ENCODE peak calls at places on chromosomes 16 and 17, in seven cellular contexts. H is GM23338, F is lung, X is mammary epithelial cell, B is Peyer's patch, J is left lung, M is Caco-2. Y is an unnamed sample. For H3K4me1, the result is how much of the 10 kb centered on the place peaks cover.

GRCh38 chr17:68600881-68601564 is at the start of gene FAM20A:
- DNase-seq in H (peak), F (peak), X (no peak), B (peak), J (peak), M (no peak), Y (no peak)

GRCh38 chr16:69150146-69150865 is 17.9 kb downstream of the UTP4 start:
- DNase-seq in H (peak), F (peak), X (peak), B (no peak), J (no peak), M (peak), Y (no peak)

GRCh38 chr17:30363715-30364202 is 15.0 kb upstream of the CPD start:
- DNase-seq in H (no peak), F (peak), X (peak), B (no peak), J (no peak), M (no peak), Y (no peak)

GRCh38 chr16:18932243-18932997 is 6.2 kb upstream of the SMG1 start:
- DNase-seq in H (no peak), F (no peak), X (peak), B (no peak), J (no peak), M (no peak), Y (no peak)

GRCh38 chr17:59668816-59669215 is 38.4 kb downstream of the PTRH2 start:
- DNase-seq in H (no peak), F (no peak), X (peak), B (no peak), J (no peak), M (no peak), Y (no peak)

GRCh38 chr16:17026600-17027242 is 444.0 kb downstream of the XYLT1 start:
- DNase-seq in H (no peak), F (no peak), X (no peak), B (no peak), J (no peak), M (no peak), Y (no peak)

GRCh38 chr16:15770107-15770506 is 86.7 kb downstream of the MYH11 start:
- DNase-seq in H (no peak), F (no peak), X (no peak), B (no peak), J (no peak), M (no peak), Y (peak)

GRCh38 chr17:27240802-27241155 is 53.1 kb upstream of the WSB1 start:
- DNase-seq in H (no peak), F (no peak), X (no peak), B (no peak), J (no peak), M (no peak), Y (no peak)

GRCh38 chr17:20291853-20292252 is 175.5 kb downstream of the LGALS9B start:
- DNase-seq in H (no peak), F (no peak), X (no peak), B (no peak), J (no peak), M (no peak), Y (no peak)

GRCh38 chr17:83070800-83071341 is 8.5 kb upstream of the METRNL start:
- DNase-seq in H (no peak), F (no peak), X (no peak), B (no peak), J (no peak), M (no peak), Y (no peak)

GRCh38 chr17:50560185-50560824 is at the start of gene CACNA1G:
- DNase-seq in H (peak), F (peak), X (peak), B (peak), J (peak), M (peak), Y (peak)

GRCh38 chr16:4970010-4970409 is 11.9 kb downstream of the SEC14L5 start:
- DNase-seq in H (peak), F (no peak), X (no peak), B (no peak), J (no peak), M (no peak), Y (no peak)

GRCh38 chr17:9018731-9019130 is 2.6 kb upstream of the NTN1 start:
- DNase-seq in H (no peak), F (no peak), X (no peak), B (no peak), J (no peak), M (no peak), Y (peak)

GRCh38 chr17:42345396-42346078 is 42.7 kb downstream of the STAT3 start:
- DNase-seq in H (no peak), F (no peak), X (no peak), B (no peak), J (no peak), M (no peak), Y (no peak)

GRCh38 chr16:73396556-73396955 is 348.6 kb upstream of the ZFHX3 start:
- DNase-seq in H (no peak), F (no peak), X (no peak), B (no peak), J (no peak), M (no peak), Y (no peak)

GRCh38 chr17:19384723-19385391 is 2.1 kb downstream of the MFAP4 start:
- DNase-seq in H (peak), F (peak), X (no peak), B (no peak), J (peak), M (no peak), Y (peak)

GRCh38 chr16:56247808-56248207 is 56.5 kb downstream of the GNAO1 start:
- DNase-seq in H (no peak), F (no peak), X (no peak), B (no peak), J (no peak), M (no peak), Y (no peak)

GRCh38 chr16:29963021-29963743 is 1.3 kb downstream of the TMEM219 start:
- DNase-seq in H (no peak), F (no peak), X (no peak), B (no peak), J (peak), M (no peak), Y (no peak)

GRCh38 chr17:66942453-66943264 is 21.8 kb upstream of the CACNG4 start:
- DNase-seq in H (no peak), F (no peak), X (no peak), B (no peak), J (no peak), M (no peak), Y (no peak)

GRCh38 chr17:15083225-15083624 is 181.9 kb downstream of the PMP22 start:
- DNase-seq in H (no peak), F (no peak), X (no peak), B (no peak), J (no peak), M (no peak), Y (no peak)

GRCh38 chr16:14564881-14565687 is 65.0 kb downstream of the PARN start:
- DNase-seq in H (no peak), F (no peak), X (peak), B (no peak), J (no peak), M (no peak), Y (no peak)

GRCh38 chr17:19284005-19284959 is 47.1 kb downstream of the EPN2 start:
- DNase-seq in H (no peak), F (no peak), X (no peak), B (no peak), J (no peak), M (no peak), Y (no peak)

GRCh38 chr17:5837055-5837491 is 233.1 kb upstream of the WSCD1 start:
- DNase-seq in H (no peak), F (no peak), X (peak), B (no peak), J (no peak), M (no peak), Y (no peak)

GRCh38 chr16:82071421-82071820 is 36.4 kb downstream of the HSD17B2 start:
- DNase-seq in H (no peak), F (no peak), X (peak), B (no peak), J (no peak), M (no peak), Y (no peak)

GRCh38 chr17:42313773-42314566 is 25.7 kb downstream of the STAT5A start:
- DNase-seq in H (no peak), F (no peak), X (peak), B (no peak), J (no peak), M (no peak), Y (no peak)

GRCh38 chr17:11319894-11320293 is 78.9 kb downstream of the SHISA6 start:
- DNase-seq in H (no peak), F (no peak), X (no peak), B (no peak), J (no peak), M (no peak), Y (no peak)

GRCh38 chr17:67574658-67575293 is 143.0 kb upstream of the NOL11 start:
- DNase-seq in H (no peak), F (no peak), X (no peak), B (no peak), J (no peak), M (no peak), Y (no peak)

GRCh38 chr17:35433075-35433894 is 985 bp upstream of the SLFN12 start:
- DNase-seq in H (peak), F (peak), X (peak), B (no peak), J (peak), M (peak), Y (peak)

GRCh38 chr17:17568772-17569195 is 22.7 kb downstream of the PEMT start:
- DNase-seq in H (peak), F (peak), X (peak), B (peak), J (peak), M (peak), Y (no peak)

GRCh38 chr16:75626806-75627205 is 3.7 kb upstream of the ADAT1 start:
- DNase-seq in H (no peak), F (no peak), X (no peak), B (no peak), J (no peak), M (no peak), Y (no peak)

GRCh38 chr17:47694018-47694817 is at the start of gene TBKBP1:
- DNase-seq in H (peak), F (no peak), X (no peak), B (peak), J (peak), M (peak), Y (no peak)

GRCh38 chr17:38783227-38783626 is 16.1 kb downstream of the PIP4K2B start:
- DNase-seq in H (peak), F (no peak), X (no peak), B (no peak), J (no peak), M (no peak), Y (no peak)

DNA sequence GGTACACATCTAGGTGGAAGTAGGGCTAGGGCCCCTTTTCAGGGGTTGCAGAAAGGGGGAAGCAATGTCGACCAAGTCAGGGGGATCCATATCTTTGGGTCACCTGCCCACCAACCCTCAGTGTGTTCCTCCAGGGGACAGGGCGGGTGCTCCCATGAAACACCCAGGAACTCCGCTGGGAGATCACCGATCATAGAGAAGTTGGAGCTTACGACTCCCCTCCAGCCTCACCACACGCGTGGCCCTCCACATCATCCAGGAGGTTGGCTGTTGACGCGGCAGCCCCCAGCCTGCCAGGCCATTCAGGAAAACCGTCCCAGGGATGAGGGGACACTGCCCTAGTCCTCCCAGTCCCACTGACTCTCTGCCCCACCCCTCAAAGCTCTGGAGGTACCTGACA is 17.3 kb upstream of the MRPS23 start:
- DNase-seq in H (no peak), F (no peak), X (no peak), B (no peak), J (no peak), M (no peak), Y (no peak)
- H3K4me1 ChIP-seq in H (under half), F (under half), X (under half), B (under half), J (under half), M (under half), Y (under half)

DNA sequence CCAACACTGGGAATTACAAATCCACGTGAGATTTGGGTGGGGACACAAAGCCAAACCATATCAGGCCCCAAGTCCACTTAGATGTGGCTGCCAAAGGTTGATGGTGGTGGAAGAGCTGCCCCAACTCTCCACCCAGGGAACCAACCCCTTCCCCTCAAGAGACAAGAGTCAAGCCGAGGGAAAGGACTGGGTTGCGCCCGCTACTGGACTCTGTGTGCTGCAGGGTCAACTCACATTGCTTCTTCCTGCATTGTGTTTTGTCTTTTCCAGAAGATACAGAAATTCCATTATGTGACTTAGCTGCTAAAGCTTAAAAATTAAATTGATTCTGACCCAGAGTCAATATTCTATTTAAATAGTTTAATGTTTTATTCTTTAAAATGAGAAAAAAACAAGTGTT is 58.5 kb downstream of the ADAMTS18 start:
- DNase-seq in H (peak), F (no peak), X (no peak), B (no peak), J (no peak), M (no peak), Y (no peak)
- TF ChIP-seq CTCF in H (peak), F (no peak), X (no peak), B (no peak), J (no peak), M (peak), Y (no peak)

GRCh38 chr17:45130640-45131293 is 1.5 kb downstream of the PLCD3 start:
- DNase-seq in H (no peak), F (no peak), X (no peak), B (no peak), J (peak), M (no peak), Y (no peak)

GRCh38 chr17:45132302-45132568 is at the start of gene PLCD3:
- DNase-seq in H (no peak), F (no peak), X (no peak), B (no peak), J (no peak), M (no peak), Y (no peak)

GRCh38 chr17:45132569-45133463 is 501 bp upstream of the PLCD3 start:
- DNase-seq in H (peak), F (peak), X (peak), B (peak), J (peak), M (peak), Y (peak)

GRCh38 chr17:45131294-45131615 is 1.1 kb downstream of the PLCD3 start:
- DNase-seq in H (no peak), F (no peak), X (no peak), B (no peak), J (peak), M (no peak), Y (no peak)

DNA sequence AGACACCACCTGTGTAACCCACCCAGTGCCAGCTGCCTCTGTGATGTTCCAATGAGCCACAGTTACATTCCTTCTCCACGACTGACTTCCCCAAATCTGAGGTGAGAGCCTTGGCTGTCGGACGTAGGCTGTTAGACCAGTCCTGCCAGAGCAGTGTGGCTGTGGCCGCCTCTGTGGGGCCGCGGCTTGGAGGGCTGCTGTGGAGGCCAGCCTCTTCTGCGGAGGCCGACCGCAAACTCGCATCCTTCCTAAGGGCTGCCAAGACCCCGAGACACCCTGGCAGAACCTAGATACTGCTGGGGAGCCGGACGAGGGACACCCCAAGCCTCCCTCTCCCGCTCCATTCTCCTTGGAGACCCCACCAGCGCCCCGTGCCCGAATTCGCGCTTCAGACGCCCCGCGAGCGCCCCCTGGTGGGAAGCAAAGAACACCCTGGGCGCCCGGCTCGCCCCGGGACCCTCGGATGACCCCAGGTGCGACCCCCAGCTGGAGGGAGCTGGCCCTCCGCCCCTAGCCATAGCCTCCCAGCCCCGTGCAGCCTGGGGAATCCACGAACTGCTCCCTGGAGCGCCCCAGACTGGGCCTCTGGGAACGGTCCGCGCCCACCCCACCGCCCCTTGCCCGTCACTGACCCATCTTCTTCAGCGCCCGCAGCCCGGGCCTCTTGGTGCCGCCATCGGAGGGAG is 556 bp downstream of the PLCD3 start:
- DNase-seq in H (peak), F (no peak), X (peak), B (peak), J (peak), M (peak), Y (no peak)
- H3K4me1 ChIP-seq in H (under half), F (under half), X (half or more), B (half or more), J (under half), M (half or more), Y (half or more)

DNA sequence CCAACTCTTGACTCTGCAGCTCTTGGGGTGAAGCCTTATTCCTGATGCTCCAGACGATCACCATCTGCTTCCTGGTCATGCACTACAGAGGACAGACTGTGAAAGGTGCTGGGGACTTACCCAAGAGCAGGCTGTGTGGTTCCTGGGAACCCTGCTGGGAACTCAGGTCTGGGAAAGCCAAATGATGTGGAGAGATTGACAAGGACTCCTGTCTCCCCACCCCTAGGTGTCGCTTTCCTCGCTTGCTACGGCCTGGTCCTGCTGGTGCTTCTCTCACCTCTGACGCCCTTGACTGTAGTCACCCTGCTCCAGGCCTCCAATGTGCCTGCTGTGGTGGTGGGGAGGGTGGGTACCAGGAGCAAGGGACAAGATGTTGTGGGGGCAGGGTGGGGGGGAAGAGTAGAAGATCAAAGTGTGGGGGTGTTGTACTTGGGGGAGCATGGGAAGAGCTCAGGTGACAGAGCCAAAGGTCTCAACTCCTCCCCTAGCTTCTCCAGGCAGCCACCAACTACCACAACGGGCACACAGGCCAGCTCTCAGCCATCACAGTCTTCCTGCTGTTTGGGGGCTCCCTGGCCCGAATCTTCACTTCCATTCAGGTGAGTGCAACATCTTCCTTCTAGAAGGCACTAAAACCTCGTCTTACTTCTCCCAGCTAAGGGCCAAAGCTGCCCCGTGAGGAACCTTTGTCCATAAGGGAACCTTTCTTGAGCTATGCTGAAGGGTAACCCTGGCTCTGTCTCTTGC is 3.0 kb downstream of the SOX15 start:
- DNase-seq in H (peak), F (no peak), X (no peak), B (peak), J (no peak), M (peak), Y (no peak)
- TF ChIP-seq CTCF in H (peak), F (no peak), X (peak), B (peak), J (no peak), M (no peak), Y (no peak)

GRCh38 chr17:73302189-73302588 is 9.6 kb downstream of the CDC42EP4 start:
- DNase-seq in H (no peak), F (no peak), X (no peak), B (no peak), J (no peak), M (no peak), Y (no peak)
- H3K4me1 ChIP-seq in H (under half), F (under half), X (under half), B (half or more), J (under half), M (under half), Y (half or more)

GRCh38 chr17:55820675-55821074 is 69.8 kb downstream of the PCTP start:
- DNase-seq in H (no peak), F (no peak), X (no peak), B (no peak), J (no peak), M (no peak), Y (no peak)

GRCh38 chr17:55830210-55830609 is 79.4 kb downstream of the PCTP start:
- DNase-seq in H (no peak), F (no peak), X (no peak), B (no peak), J (no peak), M (no peak), Y (no peak)

GRCh38 chr17:55830699-55831098 is 79.8 kb downstream of the PCTP start:
- DNase-seq in H (no peak), F (no peak), X (no peak), B (no peak), J (no peak), M (no peak), Y (no peak)

DNA sequence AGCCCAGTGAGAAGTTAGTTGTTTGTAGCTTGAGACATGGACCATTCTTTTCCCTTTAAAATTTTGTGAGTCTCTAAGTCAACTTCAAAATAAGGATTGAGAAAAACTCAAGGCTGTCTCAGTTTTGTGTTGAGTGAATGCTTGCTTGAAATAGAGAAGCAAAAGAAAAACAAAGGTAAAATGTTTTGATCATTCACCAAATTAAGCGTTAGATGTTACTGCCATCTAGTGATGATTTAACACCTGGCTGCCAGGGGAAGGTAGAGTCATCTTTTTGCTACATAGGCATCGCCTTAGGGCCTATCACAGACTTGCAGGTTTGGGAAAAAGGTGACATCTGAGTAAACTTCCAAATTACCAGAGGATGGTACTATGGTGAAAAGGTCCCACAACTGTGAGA is 74.4 kb downstream of the PCTP start:
- DNase-seq in H (peak), F (no peak), X (peak), B (no peak), J (no peak), M (no peak), Y (no peak)
- TF ChIP-seq CTCF in H (peak), F (no peak), X (peak), B (no peak), J (no peak), M (peak), Y (peak)

GRCh38 chr17:2089021-2089422 is 34.1 kb downstream of the HIC1 start:
- DNase-seq in H (no peak), F (no peak), X (no peak), B (no peak), J (no peak), M (no peak), Y (no peak)
- H3K4me1 ChIP-seq in H (under half), F (under half), X (under half), B (half or more), J (half or more), M (under half), Y (under half)

Y was measured in right atrium auricular region.